ENCODE peak calls at places on chromosomes 3 and 15, in nine cellular contexts. G, D, X, E, N, P, B, Y and C are unnamed samples.

GRCh38 chr3:119177321-119177720 is 3.9 kb downstream of the UPK1B start:
- DNase-seq in G (no peak), D (peak), X (no peak), E (no peak), N (no peak), P (no peak), B (no peak), Y (no peak), C (no peak)

GRCh38 chr15:64571857-64572291 is 111.5 kb downstream of the ZNF609 start:
- DNase-seq in G (no peak), D (no peak), X (no peak), E (no peak), N (no peak), P (no peak), B (peak), Y (peak), C (peak)

GRCh38 chr15:93399121-93399520 is 310.1 kb upstream of the RGMA start:
- DNase-seq in G (no peak), D (no peak), X (no peak), E (no peak), N (no peak), P (no peak), B (no peak), Y (no peak), C (no peak)

GRCh38 chr15:85031086-85031943 is 49.7 kb downstream of the PDE8A start:
- DNase-seq in G (no peak), D (no peak), X (no peak), E (no peak), N (no peak), P (no peak), B (no peak), Y (no peak), C (no peak)

GRCh38 chr3:64073362-64073761 is 50.1 kb upstream of the PSMD6 start:
- DNase-seq in G (no peak), D (peak), X (no peak), E (no peak), N (no peak), P (no peak), B (no peak), Y (no peak), C (no peak)

GRCh38 chr3:123559040-123559861 is 25.6 kb downstream of the HACD2 start:
- DNase-seq in G (peak), D (peak), X (peak), E (no peak), N (no peak), P (no peak), B (peak), Y (no peak), C (peak)

GRCh38 chr3:105214575-105214974 is 152.1 kb upstream of the ALCAM start:
- DNase-seq in G (no peak), D (no peak), X (no peak), E (no peak), N (no peak), P (no peak), B (no peak), Y (no peak), C (no peak)

GRCh38 chr3:117322866-117323265 is 613.3 kb downstream of the TUSC7 start:
- DNase-seq in G (no peak), D (peak), X (peak), E (no peak), N (no peak), P (no peak), B (no peak), Y (no peak), C (no peak)

GRCh38 chr3:115292131-115292530 is 145.0 kb upstream of the ZBTB20 start:
- DNase-seq in G (no peak), D (no peak), X (no peak), E (no peak), N (no peak), P (no peak), B (no peak), Y (no peak), C (no peak)

GRCh38 chr3:109257269-109257668 is 59.0 kb downstream of the DPPA2 start:
- DNase-seq in G (no peak), D (no peak), X (peak), E (no peak), N (no peak), P (no peak), B (no peak), Y (no peak), C (no peak)